ENCODE peak calls at places on chromosomes 2 and 18, in four cellular contexts. One of them, this sample, is unnamed.

GRCh38 chr18:58601468-58602266 is 27.2 kb downstream of the ALPK2 start:
- DNase-seq in fibroblast of mammary gland: no peak
- DNase-seq in cardiac fibroblast: no peak
- DNase-seq in transverse colon: no peak
- DNase-seq in this sample: no peak

GRCh38 chr2:161131074-161131680 is 29.1 kb upstream of the TANK start:
- DNase-seq in fibroblast of mammary gland: no peak
- DNase-seq in cardiac fibroblast: no peak
- DNase-seq in transverse colon: no peak
- DNase-seq in this sample: no peak

GRCh38 chr2:17658251-17658843 is 95.3 kb downstream of the SMC6 start:
- DNase-seq in fibroblast of mammary gland: peak; percentile 85
- DNase-seq in cardiac fibroblast: peak; percentile 42
- DNase-seq in transverse colon: no peak
- DNase-seq in this sample: no peak

GRCh38 chr2:132859550-132859949 is 189.5 kb upstream of the LYPD1 start:
- DNase-seq in fibroblast of mammary gland: no peak
- DNase-seq in cardiac fibroblast: no peak
- DNase-seq in transverse colon: no peak
- DNase-seq in this sample: no peak

GRCh38 chr2:146807568-146808168 is 1037.2 kb upstream of the ACVR2A start:
- DNase-seq in fibroblast of mammary gland: no peak
- DNase-seq in cardiac fibroblast: no peak
- DNase-seq in transverse colon: no peak
- DNase-seq in this sample: no peak

GRCh38 chr2:238238311-238238765 is 1.5 kb downstream of the HES6 start:
- DNase-seq in fibroblast of mammary gland: no peak
- DNase-seq in cardiac fibroblast: no peak
- DNase-seq in transverse colon: no peak
- DNase-seq in this sample: no peak

GRCh38 chr2:109453596-109453995 is 160.2 kb downstream of the SEPTIN10 start:
- DNase-seq in fibroblast of mammary gland: no peak
- DNase-seq in cardiac fibroblast: no peak
- DNase-seq in transverse colon: peak; percentile 0
- DNase-seq in this sample: no peak

GRCh38 chr2:193527146-193527545 is 1332.4 kb upstream of the TMEFF2 start:
- DNase-seq in fibroblast of mammary gland: no peak
- DNase-seq in cardiac fibroblast: peak; percentile 39
- DNase-seq in transverse colon: no peak
- DNase-seq in this sample: no peak

GRCh38 chr18:12460874-12461273 is 53.1 kb downstream of the PRELID3A start:
- DNase-seq in fibroblast of mammary gland: peak; percentile 7
- DNase-seq in cardiac fibroblast: peak; percentile 39
- DNase-seq in transverse colon: no peak
- DNase-seq in this sample: no peak

GRCh38 chr2:127530245-127531132 is 4.2 kb upstream of the IWS1 start:
- DNase-seq in fibroblast of mammary gland: no peak
- DNase-seq in cardiac fibroblast: no peak
- DNase-seq in transverse colon: no peak
- DNase-seq in this sample: no peak

GRCh38 chr2:143950675-143951074 is 569.2 kb downstream of the ZEB2 start:
- DNase-seq in fibroblast of mammary gland: no peak
- DNase-seq in cardiac fibroblast: no peak
- DNase-seq in transverse colon: no peak
- DNase-seq in this sample: no peak

GRCh38 chr2:233080836-233081229 is 20.7 kb downstream of the INPP5D start:
- DNase-seq in fibroblast of mammary gland: no peak
- DNase-seq in cardiac fibroblast: no peak
- DNase-seq in transverse colon: no peak
- DNase-seq in this sample: no peak

GRCh38 chr2:241517297-241517696 is 8.9 kb upstream of the STK25 start:
- DNase-seq in fibroblast of mammary gland: no peak
- DNase-seq in cardiac fibroblast: no peak
- DNase-seq in transverse colon: no peak
- DNase-seq in this sample: no peak

GRCh38 chr2:205989291-205990071 is 96.5 kb downstream of the INO80D start:
- DNase-seq in fibroblast of mammary gland: peak; percentile 12
- DNase-seq in cardiac fibroblast: peak; percentile 23
- DNase-seq in transverse colon: no peak
- DNase-seq in this sample: no peak

GRCh38 chr2:68428132-68428531 is 39.0 kb downstream of the FBXO48 start:
- DNase-seq in fibroblast of mammary gland: no peak
- DNase-seq in cardiac fibroblast: no peak
- DNase-seq in transverse colon: no peak
- DNase-seq in this sample: no peak

GRCh38 chr2:176247859-176248258 is 21.4 kb upstream of the MTX2 start:
- DNase-seq in fibroblast of mammary gland: no peak
- DNase-seq in cardiac fibroblast: no peak
- DNase-seq in transverse colon: no peak
- DNase-seq in this sample: no peak

GRCh38 chr2:148642891-148643416 is 1.6 kb upstream of the EPC2 start:
- DNase-seq in fibroblast of mammary gland: peak; percentile 84
- DNase-seq in cardiac fibroblast: peak; percentile 76
- DNase-seq in transverse colon: no peak
- DNase-seq in this sample: no peak

GRCh38 chr2:147649288-147649687 is 195.5 kb upstream of the ACVR2A start:
- DNase-seq in fibroblast of mammary gland: no peak
- DNase-seq in cardiac fibroblast: no peak
- DNase-seq in transverse colon: no peak
- DNase-seq in this sample: no peak

GRCh38 chr2:233085037-233085838 is 25.1 kb downstream of the INPP5D start:
- DNase-seq in fibroblast of mammary gland: no peak
- DNase-seq in cardiac fibroblast: no peak
- DNase-seq in transverse colon: no peak
- DNase-seq in this sample: no peak

GRCh38 chr2:218322756-218323525 is 30.6 kb upstream of the TMBIM1 start:
- DNase-seq in fibroblast of mammary gland: peak; percentile 64
- DNase-seq in cardiac fibroblast: peak; percentile 85
- DNase-seq in transverse colon: peak; percentile 87
- DNase-seq in this sample: peak; percentile 77

GRCh38 chr2:121478996-121479735 is 51.5 kb upstream of the RNU4ATAC start:
- DNase-seq in fibroblast of mammary gland: no peak
- DNase-seq in cardiac fibroblast: no peak
- DNase-seq in transverse colon: no peak
- DNase-seq in this sample: no peak

GRCh38 chr2:26848336-26849055 is 564 bp downstream of the DPYSL5 start:
- DNase-seq in fibroblast of mammary gland: no peak
- DNase-seq in cardiac fibroblast: no peak
- DNase-seq in transverse colon: no peak
- DNase-seq in this sample: peak; percentile 55

GRCh38 chr2:143603035-143603616 is 473.9 kb downstream of the ARHGAP15 start:
- DNase-seq in fibroblast of mammary gland: no peak
- DNase-seq in cardiac fibroblast: no peak
- DNase-seq in transverse colon: no peak
- DNase-seq in this sample: no peak

GRCh38 chr2:182666674-182667320 is 49.3 kb upstream of the DNAJC10 start:
- DNase-seq in fibroblast of mammary gland: peak; percentile 46
- DNase-seq in cardiac fibroblast: peak; percentile 54
- DNase-seq in transverse colon: no peak
- DNase-seq in this sample: no peak

GRCh38 chr18:13811993-13812392 is 12.0 kb upstream of the MC5R start:
- DNase-seq in fibroblast of mammary gland: no peak
- DNase-seq in cardiac fibroblast: no peak
- DNase-seq in transverse colon: no peak
- DNase-seq in this sample: no peak
- TF ChIP-seq CTCF in fibroblast of mammary gland: peak; percentile 3
- TF ChIP-seq CTCF in cardiac fibroblast: peak; percentile 35
- TF ChIP-seq CTCF in transverse colon: peak; percentile 2
- TF ChIP-seq CTCF in this sample: peak; percentile 43

GRCh38 chr2:46610014-46610413 is 130.6 kb downstream of the TMEM247 start:
- DNase-seq in fibroblast of mammary gland: no peak
- DNase-seq in cardiac fibroblast: no peak
- DNase-seq in transverse colon: no peak
- DNase-seq in this sample: no peak

GRCh38 chr2:46621499-46621898 is 142.1 kb downstream of the TMEM247 start:
- DNase-seq in fibroblast of mammary gland: no peak
- DNase-seq in cardiac fibroblast: no peak
- DNase-seq in transverse colon: no peak
- DNase-seq in this sample: no peak

GRCh38 chr2:46612675-46613074 is 133.3 kb downstream of the TMEM247 start:
- DNase-seq in fibroblast of mammary gland: no peak
- DNase-seq in cardiac fibroblast: no peak
- DNase-seq in transverse colon: no peak
- DNase-seq in this sample: no peak

DNA sequence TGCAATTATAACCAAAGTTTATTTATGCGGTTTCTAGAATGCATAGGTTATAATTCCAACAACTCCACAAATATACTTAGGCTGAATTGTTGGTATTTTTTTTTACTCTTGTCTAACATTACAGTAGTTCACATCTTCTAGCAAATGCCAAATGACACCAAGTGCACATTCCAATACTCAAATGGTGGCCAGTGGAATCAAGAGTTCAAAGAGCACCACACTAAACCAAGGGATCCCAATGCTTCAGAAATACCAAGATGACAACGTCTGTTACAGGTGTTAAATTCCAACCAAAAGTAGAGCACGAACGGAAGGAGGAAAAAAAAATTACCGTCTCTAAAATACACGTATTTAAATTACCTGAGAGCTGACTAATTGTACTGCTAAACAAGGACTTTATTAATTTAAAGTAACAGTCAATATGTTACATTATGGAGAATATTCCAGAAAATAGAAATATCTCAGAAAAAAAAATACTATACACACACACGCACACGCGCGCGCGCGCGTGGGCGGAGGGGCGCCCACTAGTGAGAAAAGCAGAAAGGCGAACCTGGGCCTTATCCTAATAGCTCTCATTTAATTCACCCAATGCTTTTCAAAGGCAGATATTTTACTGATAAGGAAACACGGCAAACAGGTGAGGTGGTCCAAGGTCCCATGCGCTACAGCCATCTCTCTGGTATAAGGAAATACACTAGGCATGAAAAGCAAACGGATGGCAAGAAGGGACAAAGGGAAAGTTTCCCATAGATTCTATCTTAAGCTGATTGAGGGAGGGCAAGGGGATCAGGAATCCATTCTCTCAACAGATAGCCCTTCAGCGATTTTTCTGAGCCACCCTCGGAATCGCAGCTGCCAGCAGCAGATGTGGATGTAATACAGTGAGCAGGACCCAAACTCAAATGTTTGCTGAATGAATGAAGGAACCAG is 136.5 kb downstream of the TMEM247 start:
- DNase-seq in fibroblast of mammary gland: no peak
- DNase-seq in cardiac fibroblast: peak; percentile 18
- DNase-seq in transverse colon: peak; percentile 16
- DNase-seq in this sample: no peak
- TF ChIP-seq CTCF in fibroblast of mammary gland: peak; percentile 11
- TF ChIP-seq CTCF in cardiac fibroblast: peak; percentile 12
- TF ChIP-seq CTCF in transverse colon: peak; percentile 10
- TF ChIP-seq CTCF in this sample: peak; percentile 23

GRCh38 chr18:22932885-22933205 is 283 bp upstream of the RBBP8 start:
- DNase-seq in fibroblast of mammary gland: no peak
- DNase-seq in cardiac fibroblast: no peak
- DNase-seq in transverse colon: no peak
- DNase-seq in this sample: no peak
- TF ChIP-seq CTCF in fibroblast of mammary gland: no peak
- TF ChIP-seq CTCF in cardiac fibroblast: no peak
- TF ChIP-seq CTCF in transverse colon: no peak
- TF ChIP-seq CTCF in this sample: no peak

DNA sequence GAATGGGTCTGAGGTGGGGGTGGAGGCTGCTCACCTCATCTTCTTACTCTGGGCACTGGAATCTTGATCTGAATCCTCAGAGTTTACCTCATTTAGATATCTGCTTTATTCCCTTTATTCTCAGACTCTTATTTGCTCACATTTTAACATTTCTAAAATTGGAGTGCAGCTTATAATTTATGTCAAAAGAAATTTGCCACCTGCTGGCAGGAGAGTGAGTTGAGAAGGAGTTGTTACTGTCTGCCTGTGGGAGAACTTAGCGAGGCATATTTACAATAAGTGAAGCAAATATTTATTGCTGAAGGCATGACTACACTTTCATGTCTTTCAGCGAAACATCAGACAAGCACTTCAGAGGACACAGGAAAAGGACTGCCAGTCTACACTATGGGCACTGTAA is 16.4 kb upstream of the KIAA2012 start:
- DNase-seq in fibroblast of mammary gland: peak; percentile 19
- DNase-seq in cardiac fibroblast: peak; percentile 36
- DNase-seq in transverse colon: no peak
- DNase-seq in this sample: no peak
- TF ChIP-seq CTCF in fibroblast of mammary gland: peak; percentile 23
- TF ChIP-seq CTCF in cardiac fibroblast: peak; percentile 24
- TF ChIP-seq CTCF in transverse colon: peak; percentile 10
- TF ChIP-seq CTCF in this sample: peak; percentile 29

DNA sequence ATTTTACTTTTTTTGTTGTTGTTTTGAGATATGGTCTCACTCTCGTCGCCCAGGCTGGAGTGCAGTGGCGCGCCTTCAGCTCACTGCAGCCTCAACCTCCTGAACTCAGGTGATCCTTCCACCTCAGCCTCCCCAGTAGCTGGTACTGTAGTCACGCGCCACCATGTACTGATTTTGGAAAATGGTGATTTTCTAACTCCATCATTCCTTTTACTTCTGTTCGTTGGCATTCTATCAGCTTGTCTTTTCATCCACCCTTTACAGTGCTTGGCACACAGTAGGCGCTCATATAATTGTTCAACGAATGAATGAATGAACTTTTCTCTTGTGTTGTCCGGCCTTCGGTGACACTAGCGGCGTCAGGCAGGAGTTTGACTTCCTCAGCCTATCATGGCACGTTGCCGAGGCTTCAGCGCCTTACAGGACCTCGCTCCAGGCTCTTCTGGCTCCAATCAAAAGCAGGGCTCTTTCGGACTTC is 393 bp upstream of the MTHFD2 start:
- DNase-seq in fibroblast of mammary gland: peak; percentile 97
- DNase-seq in cardiac fibroblast: no peak
- DNase-seq in transverse colon: no peak
- DNase-seq in this sample: no peak
- TF ChIP-seq CTCF in fibroblast of mammary gland: no peak
- TF ChIP-seq CTCF in cardiac fibroblast: no peak
- TF ChIP-seq CTCF in transverse colon: no peak
- TF ChIP-seq CTCF in this sample: no peak

GRCh38 chr2:177616066-177616465 is 223.5 kb downstream of the AGPS start:
- DNase-seq in fibroblast of mammary gland: no peak
- DNase-seq in cardiac fibroblast: no peak
- DNase-seq in transverse colon: no peak
- DNase-seq in this sample: no peak
- TF ChIP-seq CTCF in fibroblast of mammary gland: no peak
- TF ChIP-seq CTCF in cardiac fibroblast: no peak
- TF ChIP-seq CTCF in transverse colon: no peak
- TF ChIP-seq CTCF in this sample: no peak